ENCODE peak calls at places on chromosomes 16 and 17, in ten cellular contexts. One of them, this sample, is unnamed.
A peak's percentile ranks its signal among the peaks of the same experiment; 100 is the strongest.

GRCh38 chr17:78986048-78986648 is 6.4 kb upstream of the LGALS3BP start:
- DNase-seq in LNCaP clone FGC: no peak
- DNase-seq in astrocyte of the spinal cord: peak; percentile 47
- DNase-seq in uterus: no peak
- DNase-seq in cardiac muscle cell: no peak
- DNase-seq in tibial nerve: no peak
- DNase-seq in GM10248: no peak
- DNase-seq in endothelial cell of umbilical vein: peak; percentile 60
- DNase-seq in right atrium auricular region: peak; percentile 74
- DNase-seq in left ventricle myocardium inferior: no peak
- DNase-seq in this sample: peak; percentile 2

GRCh38 chr17:76065754-76066153 is 6.6 kb downstream of the SRP68 start:
- DNase-seq in LNCaP clone FGC: no peak
- DNase-seq in astrocyte of the spinal cord: no peak
- DNase-seq in uterus: no peak
- DNase-seq in cardiac muscle cell: no peak
- DNase-seq in tibial nerve: no peak
- DNase-seq in GM10248: no peak
- DNase-seq in endothelial cell of umbilical vein: no peak
- DNase-seq in right atrium auricular region: no peak
- DNase-seq in left ventricle myocardium inferior: no peak
- DNase-seq in this sample: no peak

GRCh38 chr17:76701471-76701967 is 9.2 kb downstream of the MXRA7 start:
- DNase-seq in LNCaP clone FGC: no peak
- DNase-seq in astrocyte of the spinal cord: no peak
- DNase-seq in uterus: no peak
- DNase-seq in cardiac muscle cell: no peak
- DNase-seq in tibial nerve: no peak
- DNase-seq in GM10248: no peak
- DNase-seq in endothelial cell of umbilical vein: no peak
- DNase-seq in right atrium auricular region: no peak
- DNase-seq in left ventricle myocardium inferior: no peak
- DNase-seq in this sample: no peak

GRCh38 chr16:14298374-14299122 is 227.4 kb downstream of the MRTFB start:
- DNase-seq in LNCaP clone FGC: no peak
- DNase-seq in astrocyte of the spinal cord: no peak
- DNase-seq in uterus: no peak
- DNase-seq in cardiac muscle cell: no peak
- DNase-seq in tibial nerve: no peak
- DNase-seq in GM10248: no peak
- DNase-seq in endothelial cell of umbilical vein: no peak
- DNase-seq in right atrium auricular region: no peak
- DNase-seq in left ventricle myocardium inferior: no peak
- DNase-seq in this sample: no peak

GRCh38 chr16:35195173-35195863 is 1735.9 kb downstream of the TP53TG3F start:
- DNase-seq in LNCaP clone FGC: no peak
- DNase-seq in astrocyte of the spinal cord: no peak
- DNase-seq in uterus: no peak
- DNase-seq in cardiac muscle cell: no peak
- DNase-seq in tibial nerve: peak; percentile 2
- DNase-seq in GM10248: no peak
- DNase-seq in endothelial cell of umbilical vein: no peak
- DNase-seq in right atrium auricular region: no peak
- DNase-seq in left ventricle myocardium inferior: no peak
- DNase-seq in this sample: peak; percentile 89

GRCh38 chr16:4330277-4330882 is 14.5 kb downstream of the GLIS2 start:
- DNase-seq in LNCaP clone FGC: no peak
- DNase-seq in astrocyte of the spinal cord: peak; percentile 44
- DNase-seq in uterus: peak; percentile 81
- DNase-seq in cardiac muscle cell: peak; percentile 83
- DNase-seq in tibial nerve: peak; percentile 79
- DNase-seq in GM10248: peak; percentile 89
- DNase-seq in endothelial cell of umbilical vein: peak; percentile 58
- DNase-seq in right atrium auricular region: peak; percentile 88
- DNase-seq in left ventricle myocardium inferior: peak; percentile 85
- DNase-seq in this sample: no peak

GRCh38 chr16:50261707-50262235 is 4.6 kb upstream of the ADCY7 start:
- DNase-seq in LNCaP clone FGC: peak; percentile 71
- DNase-seq in astrocyte of the spinal cord: no peak
- DNase-seq in uterus: no peak
- DNase-seq in cardiac muscle cell: no peak
- DNase-seq in tibial nerve: no peak
- DNase-seq in GM10248: no peak
- DNase-seq in endothelial cell of umbilical vein: no peak
- DNase-seq in right atrium auricular region: no peak
- DNase-seq in left ventricle myocardium inferior: no peak
- DNase-seq in this sample: no peak

GRCh38 chr16:48627148-48627547 is 17.2 kb upstream of the N4BP1 start:
- DNase-seq in LNCaP clone FGC: no peak
- DNase-seq in astrocyte of the spinal cord: no peak
- DNase-seq in uterus: no peak
- DNase-seq in cardiac muscle cell: no peak
- DNase-seq in tibial nerve: no peak
- DNase-seq in GM10248: no peak
- DNase-seq in endothelial cell of umbilical vein: no peak
- DNase-seq in right atrium auricular region: peak; percentile 40
- DNase-seq in left ventricle myocardium inferior: no peak
- DNase-seq in this sample: no peak

GRCh38 chr17:30550512-30551273 is 73.5 kb downstream of the GOSR1 start:
- DNase-seq in LNCaP clone FGC: no peak
- DNase-seq in astrocyte of the spinal cord: peak; percentile 9
- DNase-seq in uterus: no peak
- DNase-seq in cardiac muscle cell: no peak
- DNase-seq in tibial nerve: no peak
- DNase-seq in GM10248: peak; percentile 49
- DNase-seq in endothelial cell of umbilical vein: no peak
- DNase-seq in right atrium auricular region: peak; percentile 28
- DNase-seq in left ventricle myocardium inferior: no peak
- DNase-seq in this sample: peak; percentile 53

GRCh38 chr17:82105882-82106696 is 8.1 kb upstream of the FASN start:
- DNase-seq in LNCaP clone FGC: peak; percentile 98
- DNase-seq in astrocyte of the spinal cord: peak; percentile 18
- DNase-seq in uterus: peak; percentile 23
- DNase-seq in cardiac muscle cell: peak; percentile 73
- DNase-seq in tibial nerve: no peak
- DNase-seq in GM10248: peak; percentile 92
- DNase-seq in endothelial cell of umbilical vein: no peak
- DNase-seq in right atrium auricular region: no peak
- DNase-seq in left ventricle myocardium inferior: no peak
- DNase-seq in this sample: no peak

DNA sequence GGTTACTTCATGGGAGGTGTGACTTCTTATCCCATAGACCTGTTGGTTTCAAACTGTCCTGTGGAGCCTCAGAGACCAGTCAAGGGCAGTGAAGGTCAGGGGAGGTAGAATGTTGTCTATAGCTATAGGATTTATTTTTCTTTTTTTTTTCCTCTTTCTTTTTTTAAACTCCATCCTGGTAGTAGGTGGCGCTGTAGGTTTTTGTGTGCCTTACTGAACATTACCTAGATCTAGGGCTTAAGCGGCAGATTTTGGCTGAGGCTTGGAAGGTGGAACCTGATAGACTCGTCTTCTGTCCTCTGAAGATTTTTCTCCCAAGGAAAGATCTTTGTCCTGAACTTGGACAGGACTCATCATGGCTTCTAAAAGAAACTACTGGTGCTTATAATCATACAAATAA is 8.2 kb upstream of the LASP1NB start:
- DNase-seq in LNCaP clone FGC: no peak
- DNase-seq in astrocyte of the spinal cord: no peak
- DNase-seq in uterus: no peak
- DNase-seq in cardiac muscle cell: no peak
- DNase-seq in tibial nerve: no peak
- DNase-seq in GM10248: no peak
- DNase-seq in endothelial cell of umbilical vein: no peak
- DNase-seq in right atrium auricular region: no peak
- DNase-seq in left ventricle myocardium inferior: no peak
- DNase-seq in this sample: no peak
- TF ChIP-seq CTCF in LNCaP clone FGC: peak; percentile 25
- TF ChIP-seq CTCF in astrocyte of the spinal cord: peak; percentile 8
- TF ChIP-seq CTCF in uterus: no peak
- TF ChIP-seq CTCF in cardiac muscle cell: no peak
- TF ChIP-seq CTCF in tibial nerve: no peak
- TF ChIP-seq CTCF in GM10248: peak; percentile 16
- TF ChIP-seq CTCF in endothelial cell of umbilical vein: no peak
- TF ChIP-seq CTCF in right atrium auricular region: no peak
- TF ChIP-seq CTCF in left ventricle myocardium inferior: no peak
- TF ChIP-seq CTCF in this sample: peak; percentile 43

GRCh38 chr17:45793999-45794540 is 9.9 kb downstream of the CRHR1 start:
- DNase-seq in LNCaP clone FGC: no peak
- DNase-seq in astrocyte of the spinal cord: no peak
- DNase-seq in uterus: no peak
- DNase-seq in cardiac muscle cell: no peak
- DNase-seq in tibial nerve: no peak
- DNase-seq in GM10248: no peak
- DNase-seq in endothelial cell of umbilical vein: no peak
- DNase-seq in right atrium auricular region: no peak
- DNase-seq in left ventricle myocardium inferior: no peak
- DNase-seq in this sample: no peak

GRCh38 chr17:45791935-45792334 is 7.8 kb downstream of the CRHR1 start:
- DNase-seq in LNCaP clone FGC: peak; percentile 87
- DNase-seq in astrocyte of the spinal cord: no peak
- DNase-seq in uterus: no peak
- DNase-seq in cardiac muscle cell: no peak
- DNase-seq in tibial nerve: no peak
- DNase-seq in GM10248: no peak
- DNase-seq in endothelial cell of umbilical vein: no peak
- DNase-seq in right atrium auricular region: no peak
- DNase-seq in left ventricle myocardium inferior: no peak
- DNase-seq in this sample: no peak

GRCh38 chr17:45792995-45793755 is 9.1 kb downstream of the CRHR1 start:
- DNase-seq in LNCaP clone FGC: no peak
- DNase-seq in astrocyte of the spinal cord: no peak
- DNase-seq in uterus: no peak
- DNase-seq in cardiac muscle cell: no peak
- DNase-seq in tibial nerve: no peak
- DNase-seq in GM10248: no peak
- DNase-seq in endothelial cell of umbilical vein: no peak
- DNase-seq in right atrium auricular region: no peak
- DNase-seq in left ventricle myocardium inferior: no peak
- DNase-seq in this sample: no peak

GRCh38 chr17:45792437-45792836 is 8.3 kb downstream of the CRHR1 start:
- DNase-seq in LNCaP clone FGC: no peak
- DNase-seq in astrocyte of the spinal cord: no peak
- DNase-seq in uterus: no peak
- DNase-seq in cardiac muscle cell: no peak
- DNase-seq in tibial nerve: no peak
- DNase-seq in GM10248: no peak
- DNase-seq in endothelial cell of umbilical vein: no peak
- DNase-seq in right atrium auricular region: no peak
- DNase-seq in left ventricle myocardium inferior: no peak
- DNase-seq in this sample: no peak

DNA sequence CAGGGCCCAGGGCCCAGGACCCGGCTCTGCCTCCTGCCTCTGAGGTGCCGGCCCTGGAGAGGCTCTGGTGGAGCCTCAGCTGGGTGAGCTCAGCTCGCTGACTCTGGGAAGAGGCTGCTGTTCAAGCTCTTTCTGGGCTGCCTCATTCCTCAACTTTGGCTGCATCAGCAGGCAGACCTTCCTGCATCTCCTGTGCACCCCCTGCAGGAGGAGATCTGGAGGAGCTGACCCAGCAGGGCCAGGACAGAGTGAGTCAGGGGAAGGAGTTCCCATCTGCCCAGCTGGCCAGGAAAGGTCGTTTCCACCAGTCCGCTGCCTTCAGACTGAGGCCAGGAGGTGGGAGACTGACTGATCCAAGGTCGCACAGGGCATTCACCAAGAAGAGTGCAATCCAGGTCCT is 10.7 kb downstream of the CRHR1 start:
- DNase-seq in LNCaP clone FGC: no peak
- DNase-seq in astrocyte of the spinal cord: no peak
- DNase-seq in uterus: no peak
- DNase-seq in cardiac muscle cell: no peak
- DNase-seq in tibial nerve: no peak
- DNase-seq in GM10248: no peak
- DNase-seq in endothelial cell of umbilical vein: no peak
- DNase-seq in right atrium auricular region: no peak
- DNase-seq in left ventricle myocardium inferior: no peak
- DNase-seq in this sample: no peak
- TF ChIP-seq CTCF in LNCaP clone FGC: peak; percentile 3
- TF ChIP-seq CTCF in astrocyte of the spinal cord: no peak
- TF ChIP-seq CTCF in uterus: no peak
- TF ChIP-seq CTCF in cardiac muscle cell: peak; percentile 23
- TF ChIP-seq CTCF in tibial nerve: no peak
- TF ChIP-seq CTCF in GM10248: no peak
- TF ChIP-seq CTCF in endothelial cell of umbilical vein: no peak
- TF ChIP-seq CTCF in right atrium auricular region: no peak
- TF ChIP-seq CTCF in left ventricle myocardium inferior: no peak
- TF ChIP-seq CTCF in this sample: peak; percentile 8

DNA sequence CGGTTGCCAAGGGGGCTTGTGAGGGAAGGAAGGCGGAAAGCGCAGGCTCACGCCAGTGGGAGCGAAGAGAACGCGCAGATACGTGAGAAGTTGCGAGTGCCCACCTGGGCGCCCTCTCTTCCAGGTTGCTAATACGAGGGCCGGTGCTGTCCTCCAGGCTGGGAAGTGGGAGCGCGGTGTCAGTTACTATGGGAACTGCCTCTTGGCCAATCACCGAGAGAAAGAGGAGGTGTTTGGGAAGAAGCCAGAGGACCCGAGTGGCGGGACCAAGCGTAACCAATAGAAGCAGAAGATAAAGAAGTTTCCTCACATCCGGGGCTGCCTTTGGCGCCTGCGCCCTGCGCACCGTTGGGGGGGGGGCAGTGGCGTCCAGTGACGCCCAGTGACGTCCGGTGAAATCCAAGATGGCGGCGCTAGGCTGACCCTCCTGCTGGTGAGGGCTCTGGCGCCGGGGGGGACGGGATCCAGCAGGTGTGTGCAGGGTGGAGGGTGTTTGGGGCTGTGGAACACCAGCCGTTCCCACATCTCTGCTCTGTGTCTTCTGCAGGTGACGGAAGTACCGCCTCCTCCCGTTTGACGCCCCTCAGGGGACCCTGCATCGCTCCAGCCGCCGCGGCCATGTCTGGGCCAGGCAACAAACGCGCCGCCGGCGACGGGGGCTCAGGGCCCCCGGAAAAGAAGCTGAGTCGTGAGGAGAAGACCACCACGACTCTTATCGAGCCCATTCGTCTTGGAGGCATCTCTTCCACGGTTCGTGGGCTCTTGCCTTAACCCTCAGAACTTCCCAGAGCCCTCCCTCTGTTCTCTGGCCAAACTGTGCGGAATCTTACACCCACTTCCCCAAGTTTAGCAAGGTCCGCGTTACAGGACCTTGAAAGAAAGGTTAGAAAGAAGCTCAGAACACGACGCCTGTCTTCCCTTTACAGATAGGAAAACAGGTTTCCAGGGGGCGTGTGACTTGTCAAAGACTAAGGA is at the start of the genes CFAP119 and RNF40:
- DNase-seq in LNCaP clone FGC: peak; percentile 94
- DNase-seq in astrocyte of the spinal cord: peak; percentile 99
- DNase-seq in uterus: peak; percentile 98
- DNase-seq in cardiac muscle cell: peak; percentile 97
- DNase-seq in tibial nerve: peak; percentile 98
- DNase-seq in GM10248: peak; percentile 99
- DNase-seq in endothelial cell of umbilical vein: peak; percentile 99
- DNase-seq in right atrium auricular region: peak; percentile 99
- DNase-seq in left ventricle myocardium inferior: peak; percentile 95
- DNase-seq in this sample: no peak
- TF ChIP-seq CTCF in LNCaP clone FGC: no peak
- TF ChIP-seq CTCF in astrocyte of the spinal cord: no peak
- TF ChIP-seq CTCF in uterus: peak; percentile 21
- TF ChIP-seq CTCF in cardiac muscle cell: no peak
- TF ChIP-seq CTCF in tibial nerve: no peak
- TF ChIP-seq CTCF in GM10248: no peak
- TF ChIP-seq CTCF in endothelial cell of umbilical vein: no peak
- TF ChIP-seq CTCF in right atrium auricular region: no peak
- TF ChIP-seq CTCF in left ventricle myocardium inferior: no peak
- TF ChIP-seq CTCF in this sample: no peak

GRCh38 chr16:83878838-83879237 is 20.1 kb upstream of the MLYCD start:
- DNase-seq in LNCaP clone FGC: peak; percentile 54
- DNase-seq in astrocyte of the spinal cord: peak; percentile 56
- DNase-seq in uterus: no peak
- DNase-seq in cardiac muscle cell: peak; percentile 48
- DNase-seq in tibial nerve: peak; percentile 62
- DNase-seq in GM10248: no peak
- DNase-seq in endothelial cell of umbilical vein: peak; percentile 70
- DNase-seq in right atrium auricular region: no peak
- DNase-seq in left ventricle myocardium inferior: no peak
- DNase-seq in this sample: no peak
- TF ChIP-seq CTCF in LNCaP clone FGC: peak; percentile 50
- TF ChIP-seq CTCF in astrocyte of the spinal cord: peak; percentile 55
- TF ChIP-seq CTCF in uterus: peak; percentile 50
- TF ChIP-seq CTCF in cardiac muscle cell: peak; percentile 57
- TF ChIP-seq CTCF in tibial nerve: peak; percentile 47
- TF ChIP-seq CTCF in GM10248: no peak
- TF ChIP-seq CTCF in endothelial cell of umbilical vein: peak; percentile 22
- TF ChIP-seq CTCF in right atrium auricular region: peak; percentile 63
- TF ChIP-seq CTCF in left ventricle myocardium inferior: peak; percentile 58
- TF ChIP-seq CTCF in this sample: peak; percentile 87

This sample was measured in chondrocyte.